ENCODE peak calls at places on chromosomes 4 and X, in four cellular contexts. M is CD4-positive, CD25-positive, alpha-beta regulatory T cell; R is uterus; J is right lobe of liver. Y is an unnamed sample. For H3K27me3 and H3K4me1, the result is how much of the 10 kb centered on the place peaks cover.

GRCh38 chrX:120269379-120270035 is 18.9 kb downstream of the ZBTB33 start:
- DNase-seq in M (peak), R (no peak), J (no peak), Y (no peak)

GRCh38 chrX:127578395-127578794 is 473.8 kb downstream of the ACTRT1 start:
- DNase-seq in R (no peak), M (no peak), J (no peak), Y (no peak)

GRCh38 chr4:149923736-149924135 is 108.1 kb upstream of the IQCM start:
- DNase-seq in M (no peak), J (no peak), R (no peak), Y (no peak)

GRCh38 chrX:133171962-133172708 is 46.0 kb downstream of the TFDP3 start:
- DNase-seq in R (no peak), M (peak), J (no peak), Y (no peak)

GRCh38 chr4:158783775-158784174 is 14.9 kb downstream of the FNIP2 start:
- DNase-seq in J (no peak), R (no peak), M (no peak), Y (no peak)

GRCh38 chrX:119606508-119607389 is 525 bp upstream of the NKRF start:
- DNase-seq in J (no peak), M (no peak), R (no peak), Y (no peak)

GRCh38 chrX:7146026-7146702 is 1.3 kb upstream of the STS start:
- DNase-seq in J (no peak), R (no peak), M (no peak), Y (no peak)

GRCh38 chr4:159002950-159003349 is 99.9 kb upstream of the RAPGEF2 start:
- DNase-seq in M (no peak), R (no peak), J (no peak), Y (no peak)

GRCh38 chr4:8342651-8343050 is 73.1 kb downstream of the HTRA3 start:
- DNase-seq in J (no peak), R (no peak), M (no peak), Y (no peak)

DNA sequence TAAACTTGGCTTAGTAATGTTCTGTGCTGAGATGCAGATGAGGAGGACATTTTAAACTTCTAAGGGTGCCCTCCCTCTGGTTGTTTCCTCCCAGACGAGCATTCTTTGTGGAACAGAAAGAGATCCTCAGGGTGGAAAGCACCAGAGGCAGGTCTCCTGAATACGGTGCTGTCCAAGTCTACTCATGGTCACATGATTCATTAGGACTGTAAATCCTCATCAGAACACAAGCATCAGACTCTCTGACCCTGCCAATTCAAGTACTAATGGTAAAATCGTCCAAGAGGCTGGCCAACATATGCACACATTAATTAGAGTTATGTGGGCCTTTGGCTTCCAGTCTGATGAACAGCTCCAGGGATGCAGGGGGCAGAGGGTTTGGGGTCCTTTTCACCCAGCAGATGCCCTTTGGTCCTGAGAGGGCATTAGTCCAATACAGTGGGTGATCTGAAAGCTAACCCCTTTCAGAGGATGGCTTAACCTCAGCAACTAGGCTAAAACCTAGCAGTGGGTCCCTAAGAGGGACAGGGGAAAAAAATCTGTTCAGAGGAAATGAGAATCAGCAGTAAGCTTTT is 18.2 kb downstream of the HAND2 start:
- DNase-seq in R (no peak), M (no peak), J (no peak), Y (no peak)
- H3K27me3 ChIP-seq in R (under half), M (half or more), J (under half), Y (half or more)

GRCh38 chrX:40153335-40154221 is 55.8 kb upstream of the BCOR start:
- DNase-seq in R (peak), J (peak), M (peak), Y (no peak)

GRCh38 chrX:40151211-40152172 is 53.7 kb upstream of the BCOR start:
- DNase-seq in J (peak), M (no peak), R (no peak), Y (no peak)

GRCh38 chrX:40154229-40154852 is 56.6 kb upstream of the BCOR start:
- DNase-seq in M (no peak), R (peak), J (peak), Y (no peak)

GRCh38 chrX:40152173-40152705 is 54.5 kb upstream of the BCOR start:
- DNase-seq in R (peak), J (peak), M (peak), Y (no peak)

GRCh38 chrX:40152706-40153334 is 55.1 kb upstream of the BCOR start:
- DNase-seq in M (no peak), R (peak), J (peak), Y (no peak)
- H3K4me1 ChIP-seq in M (under half), R (under half), J (under half), Y (under half)

DNA sequence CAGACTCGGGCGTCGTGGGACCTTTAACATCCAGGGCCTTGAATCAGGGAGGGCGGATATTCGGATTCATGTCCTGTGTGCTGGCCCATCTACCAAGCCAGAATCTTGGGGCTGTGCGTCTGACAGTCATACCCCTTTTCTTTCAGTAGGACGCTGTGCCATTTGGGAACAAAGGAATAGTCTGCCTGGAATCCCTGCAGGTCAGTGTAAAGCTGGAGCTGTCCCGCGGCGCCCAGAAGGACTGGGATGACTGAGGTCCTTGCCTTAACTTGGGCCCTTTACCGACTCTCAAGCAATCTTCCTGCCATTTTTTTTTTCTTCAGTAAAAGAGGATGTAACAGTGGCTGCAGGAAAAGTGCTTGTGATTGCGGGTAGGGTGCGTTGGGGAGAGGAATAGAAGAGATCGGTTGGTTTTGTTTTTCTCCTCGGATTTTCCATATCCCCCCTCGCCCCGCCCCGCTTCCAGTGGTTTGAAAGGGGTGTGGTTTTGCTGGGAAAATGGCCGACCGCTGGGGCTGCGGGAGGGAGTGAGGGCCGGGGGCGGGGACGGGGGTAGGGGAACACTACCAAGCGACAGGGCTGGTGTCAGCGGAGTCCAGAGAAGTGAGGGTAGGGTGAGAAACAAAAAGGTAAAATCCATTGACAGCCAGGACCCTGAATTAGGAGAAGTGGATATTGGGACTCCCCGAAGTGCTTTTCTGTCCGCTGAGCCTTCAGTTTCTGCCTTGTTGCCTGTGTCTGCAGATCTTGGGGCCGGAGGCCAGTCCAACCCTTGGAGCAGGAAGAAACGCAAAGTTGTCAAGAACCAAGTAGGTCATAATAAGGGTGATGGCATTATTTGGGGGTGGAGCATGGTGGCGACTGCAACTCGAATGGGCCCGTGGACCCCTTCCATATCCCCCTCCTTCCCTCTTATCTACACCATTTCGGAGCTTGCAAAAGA is 749 bp downstream of the ARMCX1 start:
- DNase-seq in J (no peak), M (no peak), R (peak), Y (no peak)
- H3K27ac ChIP-seq in J (peak), M (no peak), R (peak), Y (no peak)

GRCh38 chrX:97401586-97402101 is 517.9 kb downstream of the RPA4 start:
- DNase-seq in R (no peak), M (no peak), J (no peak), Y (no peak)

GRCh38 chrX:97402903-97403302 is 519.2 kb downstream of the RPA4 start:
- DNase-seq in J (no peak), M (peak), R (no peak), Y (no peak)

GRCh38 chrX:97402333-97402732 is 518.6 kb downstream of the RPA4 start:
- DNase-seq in J (no peak), R (no peak), M (no peak), Y (no peak)

GRCh38 chrX:97401154-97401553 is 517.4 kb downstream of the RPA4 start:
- DNase-seq in M (peak), J (no peak), R (no peak), Y (no peak)

DNA sequence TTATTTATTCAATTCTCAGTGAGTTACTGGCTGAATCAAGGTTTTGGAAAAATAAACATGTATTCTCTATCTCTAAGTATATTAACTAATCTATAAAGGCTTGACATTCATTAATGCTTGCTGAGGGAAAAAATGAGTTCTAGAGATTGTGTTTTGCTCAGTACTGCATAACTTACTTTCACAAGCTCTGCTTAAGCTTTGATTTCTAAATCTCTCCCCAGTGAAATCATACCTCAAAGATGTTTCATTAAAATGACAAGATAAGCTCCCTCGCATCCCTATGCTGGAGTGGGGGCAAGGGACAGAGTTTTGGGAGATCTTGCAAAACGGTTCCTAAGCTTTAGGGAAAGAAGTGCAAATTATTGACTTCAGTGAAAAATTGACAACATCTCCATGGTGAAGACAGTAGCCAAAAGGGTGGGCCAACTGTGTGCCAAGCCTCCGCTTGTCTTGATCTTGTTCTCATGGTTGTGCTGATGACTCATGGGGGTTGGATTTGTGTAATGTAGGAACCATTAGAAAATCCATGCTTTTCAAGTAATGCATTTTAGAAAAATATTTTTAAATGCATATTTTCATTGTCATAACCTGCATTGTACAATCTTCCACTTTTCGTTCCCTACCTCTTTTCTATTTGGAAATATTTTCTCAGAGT is 521.5 kb downstream of the RPA4 start:
- DNase-seq in M (no peak), J (no peak), R (no peak), Y (no peak)
- H3K27me3 ChIP-seq in M (under half), J (under half), R (under half), Y (under half)

DNA sequence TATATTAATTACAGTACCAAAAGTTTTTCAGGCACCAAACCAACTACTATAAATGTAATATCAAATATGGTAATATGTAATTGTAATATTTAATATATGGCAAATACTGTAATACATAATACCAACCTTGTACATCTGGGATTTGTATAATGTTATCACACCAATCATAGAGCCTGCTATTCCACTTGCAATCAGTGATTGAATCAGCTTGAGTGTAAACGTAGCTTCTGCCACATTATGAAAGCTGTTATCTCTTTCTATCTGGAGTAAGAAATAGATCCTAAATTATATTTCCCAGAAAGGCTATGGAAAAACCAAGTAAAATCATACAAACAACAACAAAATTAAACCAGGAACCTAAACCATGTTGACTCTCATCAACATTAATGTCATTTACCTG is 24.7 kb upstream of the NEUROG2 start:
- DNase-seq in R (no peak), J (no peak), M (no peak), Y (no peak)
- H3K4me1 ChIP-seq in R (under half), J (under half), M (under half), Y (under half)

GRCh38 chr4:139665079-139665689 is 435 bp upstream of the MGST2 start:
- DNase-seq in M (no peak), R (no peak), J (no peak), Y (no peak)
- H3K27ac ChIP-seq in M (peak), R (peak), J (peak), Y (no peak)

GRCh38 chrX:71604141-71604540 is 14.2 kb downstream of the CXCR3 start:
- DNase-seq in M (no peak), J (no peak), R (no peak), Y (no peak)

GRCh38 chrX:71604796-71605568 is 13.3 kb downstream of the CXCR3 start:
- DNase-seq in J (no peak), R (no peak), M (no peak), Y (no peak)

GRCh38 chrX:71606536-71607216 is 11.6 kb downstream of the CXCR3 start:
- DNase-seq in J (no peak), R (no peak), M (peak), Y (no peak)

GRCh38 chrX:71599965-71600364 is 18.3 kb downstream of the CXCR3 start:
- DNase-seq in M (no peak), R (no peak), J (no peak), Y (no peak)

GRCh38 chrX:71603618-71604017 is 14.7 kb downstream of the CXCR3 start:
- DNase-seq in J (no peak), M (no peak), R (no peak), Y (no peak)
- H3K27me3 ChIP-seq in J (under half), M (under half), R (under half), Y (under half)

DNA sequence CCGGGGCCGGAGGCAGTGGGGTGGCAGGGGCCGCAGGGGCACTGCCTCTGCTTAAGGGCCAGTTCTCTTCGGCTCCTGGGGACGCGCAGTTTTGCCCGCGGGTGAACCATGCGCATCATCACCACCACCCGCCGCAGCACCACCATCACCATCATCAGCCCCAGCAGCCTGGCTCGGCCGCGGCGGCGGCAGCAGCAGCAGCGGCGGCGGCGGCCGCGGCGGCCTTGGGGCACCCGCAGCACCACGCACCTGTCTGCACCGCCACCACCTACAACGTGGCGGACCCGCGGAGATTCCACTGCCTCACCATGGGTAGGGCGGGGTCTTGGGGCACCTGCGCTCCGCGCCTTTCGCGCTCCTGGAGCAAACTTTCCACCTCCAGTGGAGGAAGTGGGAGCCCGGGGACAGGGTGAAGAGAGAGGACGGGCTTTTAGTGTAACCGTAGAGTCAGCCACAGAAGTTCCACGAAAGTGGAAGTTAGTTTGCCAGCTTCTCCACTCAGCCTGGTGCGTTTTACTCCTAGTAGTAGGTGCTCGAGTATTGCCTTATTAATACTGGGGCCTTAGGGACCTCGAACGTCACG is 735 bp downstream of the GSX2 start:
- DNase-seq in M (no peak), J (no peak), R (no peak), Y (no peak)
- H3K4me1 ChIP-seq in M (under half), J (under half), R (under half), Y (under half)

GRCh38 chr4:121139533-121140222 is 24.4 kb downstream of the TNIP3 start:
- DNase-seq in M (peak), R (no peak), J (no peak), Y (no peak)

GRCh38 chr4:121138014-121138413 is 26.1 kb downstream of the TNIP3 start:
- DNase-seq in M (peak), J (no peak), R (no peak), Y (no peak)

GRCh38 chr4:121143126-121143525 is 21.0 kb downstream of the TNIP3 start:
- DNase-seq in J (no peak), R (no peak), M (no peak), Y (no peak)

GRCh38 chr4:121140712-121141111 is 23.4 kb downstream of the TNIP3 start:
- DNase-seq in J (no peak), R (no peak), M (no peak), Y (no peak)

DNA sequence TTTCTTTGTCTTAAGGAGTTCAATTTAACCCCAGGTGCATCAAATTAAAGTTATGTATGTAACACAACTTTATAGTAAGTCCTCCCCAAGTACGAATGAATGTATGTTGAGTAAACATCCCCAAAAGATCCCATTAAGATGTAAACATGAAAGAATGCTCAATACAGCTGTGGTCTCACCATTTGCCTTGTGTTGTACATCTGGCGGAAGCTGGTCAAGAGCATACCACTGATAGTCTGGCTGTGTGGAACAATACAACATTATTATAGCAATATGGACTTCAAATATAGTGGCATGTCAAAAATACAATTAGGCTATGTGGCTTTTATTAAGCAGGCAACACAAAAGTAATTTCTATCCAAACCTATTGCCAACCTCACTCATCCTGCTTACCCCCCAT is 25.7 kb downstream of the TNIP3 start:
- DNase-seq in M (no peak), R (no peak), J (no peak), Y (no peak)
- H3K27ac ChIP-seq in M (no peak), R (no peak), J (no peak), Y (no peak)

DNA sequence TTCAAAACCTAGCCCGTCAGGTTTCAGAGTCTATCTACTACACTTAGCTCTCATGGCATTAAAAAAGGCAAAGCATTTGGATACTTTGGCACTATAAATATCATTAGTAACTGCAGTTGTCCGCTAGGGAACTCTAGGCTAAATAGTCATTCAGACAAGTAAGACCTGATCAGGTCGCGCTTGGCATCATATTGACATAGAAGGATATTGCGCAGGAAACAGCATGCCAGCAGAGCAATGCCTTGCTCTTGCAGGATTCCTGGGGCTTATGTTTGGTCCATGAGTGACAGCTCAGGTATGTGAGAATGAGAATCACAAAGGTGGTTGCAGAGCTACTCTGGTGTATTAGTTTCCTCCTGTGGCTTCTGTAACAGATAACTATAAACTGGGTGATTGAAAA is 62.7 kb downstream of the KDM6A start:
- DNase-seq in J (no peak), M (no peak), R (no peak), Y (no peak)
- H3K27me3 ChIP-seq in J (under half), M (under half), R (under half), Y (under half)

Y was measured in effector memory CD4-positive, alpha-beta T cell.